ENCODE peak calls at places on chromosomes 6 and 20, in six cellular contexts. W is stimulated activated CD4-positive, alpha-beta T cell treated with anti-CD3 and anti-CD28 coated beads, Interleukin-4, amount 100 ng/mL, for 24 hours; S is GDM1; I is HFFc6; X is astrocyte of the spinal cord; A is NCI-H774. D is an unnamed sample.

GRCh38 chr20:2539341-2539740 is 3.0 kb downstream of the TMC2 start:
- DNase-seq in W (no peak), S (no peak), I (no peak), X (no peak), A (no peak), D (no peak)

GRCh38 chr20:32966382-32966781 is 37.9 kb downstream of the SUN5 start:
- DNase-seq in W (peak), S (no peak), I (no peak), X (no peak), A (no peak), D (no peak)

GRCh38 chr6:105818505-105818904 is 267.6 kb upstream of the PRDM1 start:
- DNase-seq in W (no peak), S (no peak), I (no peak), X (no peak), A (no peak), D (no peak)

GRCh38 chr6:15331143-15331542 is 85.3 kb downstream of the JARID2 start:
- DNase-seq in W (no peak), S (no peak), I (no peak), X (no peak), A (no peak), D (no peak)

GRCh38 chr6:169106176-169106575 is 147.5 kb downstream of the THBS2 start:
- DNase-seq in W (no peak), S (no peak), I (no peak), X (no peak), A (no peak), D (no peak)

GRCh38 chr6:32081168-32081624 is 27.9 kb downstream of the TNXB start:
- DNase-seq in W (no peak), S (peak), I (peak), X (peak), A (no peak), D (no peak)

GRCh38 chr6:15948930-15949900 is 179.7 kb upstream of the MYLIP start:
- DNase-seq in W (no peak), S (no peak), I (no peak), X (no peak), A (peak), D (no peak)

GRCh38 chr20:63653041-63653973 is at the start of gene STMN3:
- DNase-seq in W (peak), S (peak), I (peak), X (peak), A (peak), D (peak)

GRCh38 chr6:162899148-162899547 is 171.4 kb downstream of the PACRG start:
- DNase-seq in W (no peak), S (no peak), I (no peak), X (no peak), A (no peak), D (no peak)

GRCh38 chr6:139764498-139764986 is 390.1 kb upstream of the CITED2 start:
- DNase-seq in W (no peak), S (peak), I (peak), X (peak), A (no peak), D (no peak)

GRCh38 chr6:93794161-93794560 is 374.8 kb upstream of the EPHA7 start:
- DNase-seq in W (no peak), S (no peak), I (no peak), X (peak), A (no peak), D (no peak)

GRCh38 chr6:35392111-35392702 is 49.8 kb downstream of the PPARD start:
- DNase-seq in W (no peak), S (no peak), I (no peak), X (no peak), A (peak), D (no peak)

GRCh38 chr6:170019259-170020040 is 268.0 kb downstream of the ERMARD start:
- DNase-seq in W (no peak), S (no peak), I (no peak), X (no peak), A (no peak), D (no peak)

D was measured in activated CD4-positive, alpha-beta T cell treated with anti-CD3 and anti-CD28 coated beads, Interleukin-2, amount 10 ng/mL, durations not matched to agents 24 days and 14 days.